ENCODE peak calls at places on chromosomes 3 and 15, in eight cellular contexts. One of them, this sample, is unnamed.
A peak's percentile ranks its signal among the peaks of the same experiment; 100 is the strongest.

GRCh38 chr3:131033480-131034080 is 6.9 kb downstream of the NEK11 start:
- DNase-seq in NCI-H1105: peak; percentile 50
- DNase-seq in ELR: peak; percentile 63
- DNase-seq in neuronal stem cell: peak; percentile 39
- DNase-seq in bronchial epithelial cell: peak; percentile 66
- DNase-seq in AG08395: no peak
- DNase-seq in lower leg skin: no peak
- DNase-seq in SW480: peak; percentile 32
- DNase-seq in this sample: peak; percentile 21

GRCh38 chr3:156511987-156512677 is 42.8 kb downstream of the SSR3 start:
- DNase-seq in bronchial epithelial cell: no peak
- DNase-seq in NCI-H1105: no peak
- DNase-seq in ELR: no peak
- DNase-seq in AG08395: no peak
- DNase-seq in lower leg skin: no peak
- DNase-seq in neuronal stem cell: no peak
- DNase-seq in SW480: no peak
- DNase-seq in this sample: no peak

GRCh38 chr15:51281368-51281967 is 56.9 kb downstream of the CYP19A1 start:
- DNase-seq in SW480: peak; percentile 5
- DNase-seq in lower leg skin: peak; percentile 90
- DNase-seq in AG08395: peak; percentile 71
- DNase-seq in neuronal stem cell: peak; percentile 38
- DNase-seq in NCI-H1105: peak; percentile 2
- DNase-seq in ELR: peak; percentile 60
- DNase-seq in bronchial epithelial cell: peak; percentile 50
- DNase-seq in this sample: peak; percentile 34

GRCh38 chr3:132661120-132661519 is 991 bp downstream of the UBA5 start:
- DNase-seq in neuronal stem cell: no peak
- DNase-seq in AG08395: no peak
- DNase-seq in SW480: peak; percentile 8
- DNase-seq in NCI-H1105: no peak
- DNase-seq in lower leg skin: no peak
- DNase-seq in bronchial epithelial cell: peak; percentile 20
- DNase-seq in ELR: no peak
- DNase-seq in this sample: no peak

GRCh38 chr15:80536231-80536630 is 132.0 kb downstream of the ARNT2 start:
- DNase-seq in lower leg skin: no peak
- DNase-seq in bronchial epithelial cell: peak; percentile 1
- DNase-seq in ELR: no peak
- DNase-seq in AG08395: no peak
- DNase-seq in NCI-H1105: peak; percentile 47
- DNase-seq in neuronal stem cell: no peak
- DNase-seq in SW480: no peak
- DNase-seq in this sample: no peak

GRCh38 chr15:78338756-78339155 is 1.4 kb upstream of the CRABP1 start:
- DNase-seq in NCI-H1105: no peak
- DNase-seq in bronchial epithelial cell: no peak
- DNase-seq in lower leg skin: no peak
- DNase-seq in AG08395: no peak
- DNase-seq in SW480: no peak
- DNase-seq in ELR: no peak
- DNase-seq in neuronal stem cell: no peak
- DNase-seq in this sample: no peak

GRCh38 chr3:38354588-38355344 is 8.2 kb downstream of the XYLB start:
- DNase-seq in ELR: peak; percentile 16
- DNase-seq in neuronal stem cell: no peak
- DNase-seq in lower leg skin: peak; percentile 53
- DNase-seq in NCI-H1105: no peak
- DNase-seq in bronchial epithelial cell: peak; percentile 66
- DNase-seq in SW480: no peak
- DNase-seq in AG08395: peak; percentile 8
- DNase-seq in this sample: peak; percentile 70

GRCh38 chr15:49282366-49282765 is 112.3 kb downstream of the GALK2 start:
- DNase-seq in NCI-H1105: no peak
- DNase-seq in ELR: no peak
- DNase-seq in SW480: no peak
- DNase-seq in AG08395: peak; percentile 87
- DNase-seq in lower leg skin: no peak
- DNase-seq in bronchial epithelial cell: no peak
- DNase-seq in neuronal stem cell: no peak
- DNase-seq in this sample: no peak

GRCh38 chr3:108159865-108160264 is 62.4 kb downstream of the IFT57 start:
- DNase-seq in SW480: no peak
- DNase-seq in NCI-H1105: no peak
- DNase-seq in lower leg skin: no peak
- DNase-seq in AG08395: peak; percentile 8
- DNase-seq in neuronal stem cell: no peak
- DNase-seq in bronchial epithelial cell: peak; percentile 69
- DNase-seq in ELR: peak; percentile 84
- DNase-seq in this sample: no peak

GRCh38 chr3:136804813-136805212 is 14.1 kb upstream of the SLC35G2 start:
- DNase-seq in NCI-H1105: peak; percentile 20
- DNase-seq in lower leg skin: no peak
- DNase-seq in bronchial epithelial cell: no peak
- DNase-seq in neuronal stem cell: no peak
- DNase-seq in AG08395: no peak
- DNase-seq in SW480: no peak
- DNase-seq in ELR: no peak
- DNase-seq in this sample: no peak

GRCh38 chr15:48592221-48592731 is 53.2 kb downstream of the FBN1 start:
- DNase-seq in ELR: peak; percentile 43
- DNase-seq in neuronal stem cell: no peak
- DNase-seq in bronchial epithelial cell: no peak
- DNase-seq in AG08395: peak; percentile 61
- DNase-seq in NCI-H1105: no peak
- DNase-seq in SW480: no peak
- DNase-seq in lower leg skin: no peak
- DNase-seq in this sample: no peak

GRCh38 chr3:88003115-88003755 is 55.6 kb downstream of the CGGBP1 start:
- DNase-seq in lower leg skin: no peak
- DNase-seq in ELR: peak; percentile 73
- DNase-seq in neuronal stem cell: peak; percentile 41
- DNase-seq in SW480: peak; percentile 44
- DNase-seq in AG08395: peak; percentile 49
- DNase-seq in bronchial epithelial cell: peak; percentile 66
- DNase-seq in NCI-H1105: no peak
- DNase-seq in this sample: peak; percentile 5